ENCODE peak calls at places on chromosome 17, in seven cellular contexts. F is Calu3; U is immature natural killer cell; W is activated CD8-positive, alpha-beta memory T cell treated with anti-CD3 and anti-CD28 coated beads for 4 hours; G is astrocyte of the hippocampus; T is NCI-H1930; I is brain microvascular endothelial cell. Q is an unnamed sample.

GRCh38 chr17:55783684-55784245 is 32.9 kb downstream of the PCTP start:
- DNase-seq in W (no peak), T (no peak), I (no peak), U (no peak), G (no peak), F (no peak), Q (peak; percentile 41)

GRCh38 chr17:78568494-78569115 is 8.6 kb downstream of the DNAH17 start:
- DNase-seq in F (peak; percentile 30), U (no peak), I (no peak), W (no peak), G (peak; percentile 6), T (no peak), Q (no peak)

GRCh38 chr17:77426676-77427386 is 286.1 kb downstream of the SEC14L1 start:
- DNase-seq in W (no peak), U (no peak), F (no peak), G (no peak), I (no peak), T (no peak), Q (no peak)

GRCh38 chr17:19569785-19570496 is 36.3 kb downstream of the SLC47A1 start:
- DNase-seq in W (no peak), I (no peak), G (no peak), F (no peak), U (no peak), T (no peak), Q (peak; percentile 83)

GRCh38 chr17:68184816-68185436 is 62.9 kb upstream of the AMZ2 start:
- DNase-seq in U (peak; percentile 68), G (no peak), F (no peak), T (no peak), I (no peak), W (peak; percentile 40), Q (no peak)

GRCh38 chr17:83000738-83001137 is 78.7 kb upstream of the METRNL start:
- DNase-seq in W (no peak), G (no peak), F (no peak), I (no peak), T (no peak), U (no peak), Q (no peak)

GRCh38 chr17:11712445-11712844 is 114.2 kb downstream of the DNAH9 start:
- DNase-seq in F (no peak), G (no peak), W (no peak), T (no peak), U (no peak), I (no peak), Q (no peak)

GRCh38 chr17:2892305-2892971 is 96.2 kb downstream of the RAP1GAP2 start:
- DNase-seq in W (no peak), G (peak; percentile 94), U (no peak), T (no peak), I (peak; percentile 75), F (peak; percentile 54), Q (peak; percentile 97)

GRCh38 chr17:34673995-34674900 is 94.9 kb downstream of the TMEM132E start:
- DNase-seq in F (no peak), W (no peak), I (no peak), U (no peak), T (no peak), G (no peak), Q (no peak)

GRCh38 chr17:61586031-61586566 is 4.9 kb downstream of the NACA2 start:
- DNase-seq in T (no peak), U (no peak), W (no peak), G (no peak), I (no peak), F (no peak), Q (no peak)

GRCh38 chr17:31446195-31446967 is 54.9 kb downstream of the RAB11FIP4 start:
- DNase-seq in W (no peak), T (no peak), G (no peak), F (no peak), U (no peak), I (no peak), Q (peak; percentile 6)

GRCh38 chr17:63549289-63549945 is 860 bp upstream of the DCAF7 start:
- DNase-seq in U (no peak), I (no peak), F (no peak), T (no peak), W (no peak), G (no peak), Q (no peak)

GRCh38 chr17:74396567-74396966 is 29.3 kb downstream of the GPR142 start:
- DNase-seq in T (no peak), G (no peak), U (no peak), I (no peak), W (no peak), F (no peak), Q (no peak)

GRCh38 chr17:48499248-48499647 is 31.6 kb downstream of the HOXB1 start:
- DNase-seq in G (no peak), I (no peak), W (no peak), U (no peak), T (no peak), F (no peak), Q (peak; percentile 36)

GRCh38 chr17:29010586-29010985 is 4.8 kb upstream of the SEZ6 start:
- DNase-seq in T (no peak), I (no peak), F (no peak), U (no peak), W (no peak), G (no peak), Q (no peak)

GRCh38 chr17:67078292-67078691 is 33.9 kb downstream of the CACNG1 start:
- DNase-seq in U (no peak), F (no peak), T (no peak), G (no peak), I (no peak), W (no peak), Q (no peak)

GRCh38 chr17:57201481-57201880 is 54.8 kb upstream of the MSI2 start:
- DNase-seq in W (no peak), U (no peak), I (no peak), T (no peak), F (no peak), G (no peak), Q (no peak)

GRCh38 chr17:28763804-28764266 is 20.0 kb downstream of the TRAF4 start:
- DNase-seq in U (peak; percentile 73), F (peak; percentile 81), W (peak; percentile 59), I (peak; percentile 81), G (peak; percentile 86), T (peak; percentile 42), Q (peak; percentile 80)

GRCh38 chr17:49901460-49902331 is 53.8 kb upstream of the TAC4 start:
- DNase-seq in U (no peak), I (no peak), W (no peak), F (peak; percentile 72), G (peak; percentile 47), T (no peak), Q (peak; percentile 33)

GRCh38 chr17:14840616-14841231 is 424.4 kb downstream of the PMP22 start:
- DNase-seq in G (peak; percentile 4), T (no peak), W (no peak), I (peak; percentile 53), F (no peak), U (no peak), Q (no peak)

GRCh38 chr17:48504953-48505352 is 25.9 kb downstream of the HOXB1 start:
- DNase-seq in U (no peak), G (no peak), F (no peak), T (no peak), W (no peak), I (no peak), Q (peak; percentile 43)

GRCh38 chr17:65225061-65225460 is 87.9 kb downstream of the RGS9 start:
- DNase-seq in W (no peak), I (no peak), G (no peak), F (no peak), T (no peak), U (no peak), Q (no peak)

GRCh38 chr17:79053251-79053925 is 21.2 kb upstream of the ENGASE start:
- DNase-seq in T (no peak), F (no peak), W (no peak), I (no peak), G (peak; percentile 27), U (no peak), Q (no peak)

GRCh38 chr17:19702231-19702641 is 14.1 kb downstream of the SLC47A2 start:
- DNase-seq in F (no peak), I (no peak), U (no peak), T (no peak), W (no peak), G (no peak), Q (no peak)

GRCh38 chr17:4782652-4783051 is 3.5 kb downstream of the VMO1 start:
- DNase-seq in I (no peak), U (no peak), W (no peak), T (peak; percentile 52), G (no peak), F (no peak), Q (no peak)

GRCh38 chr17:71959129-71959528 is 161.7 kb upstream of the SOX9 start:
- DNase-seq in I (no peak), G (no peak), U (no peak), W (no peak), T (no peak), F (no peak), Q (peak; percentile 58)

GRCh38 chr17:60671482-60671881 is 6.2 kb upstream of the BCAS3 start:
- DNase-seq in F (no peak), G (no peak), I (no peak), U (no peak), T (no peak), W (no peak), Q (no peak)

GRCh38 chr17:72344613-72345012 is 223.8 kb downstream of the SOX9 start:
- DNase-seq in U (no peak), G (no peak), T (no peak), F (no peak), W (no peak), I (no peak), Q (no peak)

GRCh38 chr17:38925263-38925995 is at the start of gene LASP1NB:
- DNase-seq in G (peak; percentile 66), I (peak; percentile 69), U (no peak), F (peak; percentile 21), W (no peak), T (no peak), Q (no peak)

GRCh38 chr17:58648236-58648635 is 43.6 kb downstream of the TEX14 start:
- DNase-seq in W (no peak), I (no peak), T (no peak), G (no peak), U (no peak), F (no peak), Q (no peak)

GRCh38 chr17:58556833-58557250 is 42.4 kb upstream of the MTMR4 start:
- DNase-seq in T (no peak), G (peak; percentile 69), U (no peak), I (no peak), W (no peak), F (no peak), Q (no peak)

GRCh38 chr17:79979841-79980215 is 55.8 kb downstream of the TBC1D16 start:
- DNase-seq in U (no peak), T (no peak), W (no peak), I (no peak), F (no peak), G (no peak), Q (no peak)

GRCh38 chr17:74199306-74200092 is 4.0 kb upstream of the RPL38 start:
- DNase-seq in G (peak; percentile 76), U (peak; percentile 51), W (no peak), F (peak; percentile 84), T (no peak), I (peak; percentile 51), Q (peak; percentile 85)

GRCh38 chr17:81040791-81041337 is 5.9 kb downstream of the BAIAP2 start:
- DNase-seq in F (peak; percentile 53), I (no peak), U (no peak), W (no peak), G (peak; percentile 57), T (no peak), Q (peak; percentile 32)

GRCh38 chr17:4942760-4943508 is 2.9 kb downstream of the RNF167 start:
- DNase-seq in F (no peak), U (no peak), I (no peak), W (no peak), T (no peak), G (no peak), Q (no peak)

GRCh38 chr17:539048-539447 is 175.6 kb downstream of the VPS53 start:
- DNase-seq in F (no peak), U (no peak), G (no peak), W (no peak), T (no peak), I (no peak), Q (no peak)

GRCh38 chr17:76469076-76469990 is 1.9 kb downstream of the AANAT start:
- DNase-seq in T (no peak), F (no peak), I (no peak), G (no peak), W (no peak), U (no peak), Q (no peak)

GRCh38 chr17:53896047-53896446 is 73.3 kb downstream of the KIF2B start:
- DNase-seq in W (no peak), F (no peak), G (no peak), T (no peak), U (no peak), I (no peak), Q (no peak)